ENCODE peak calls at places on chromosomes 2 and 18, in nine cellular contexts. One of them, this sample, is unnamed.

GRCh38 chr2:204315236-204315662 is 230.0 kb upstream of the PARD3B start:
- DNase-seq in MM.1S: no peak
- DNase-seq in right atrium auricular region: no peak
- DNase-seq in kidney: peak; percentile 85
- DNase-seq in SK-N-SH: no peak
- DNase-seq in esophagus muscularis mucosa: no peak
- DNase-seq in vagina: no peak
- DNase-seq in thoracic aorta: no peak
- DNase-seq in pancreas: peak; percentile 22
- DNase-seq in this sample: peak; percentile 55

GRCh38 chr18:44599409-44599808 is 81.3 kb upstream of the SETBP1 start:
- DNase-seq in MM.1S: no peak
- DNase-seq in right atrium auricular region: peak; percentile 63
- DNase-seq in kidney: no peak
- DNase-seq in SK-N-SH: no peak
- DNase-seq in esophagus muscularis mucosa: no peak
- DNase-seq in vagina: no peak
- DNase-seq in thoracic aorta: no peak
- DNase-seq in pancreas: peak; percentile 33
- DNase-seq in this sample: no peak

GRCh38 chr18:78770149-78771139 is 209.2 kb upstream of the SALL3 start:
- DNase-seq in MM.1S: no peak
- DNase-seq in right atrium auricular region: peak; percentile 38
- DNase-seq in kidney: no peak
- DNase-seq in SK-N-SH: no peak
- DNase-seq in esophagus muscularis mucosa: no peak
- DNase-seq in vagina: peak; percentile 61
- DNase-seq in thoracic aorta: no peak
- DNase-seq in pancreas: no peak
- DNase-seq in this sample: no peak

GRCh38 chr2:229268626-229269025 is 2.5 kb downstream of the PID1 start:
- DNase-seq in MM.1S: no peak
- DNase-seq in right atrium auricular region: no peak
- DNase-seq in kidney: no peak
- DNase-seq in SK-N-SH: no peak
- DNase-seq in esophagus muscularis mucosa: no peak
- DNase-seq in vagina: no peak
- DNase-seq in thoracic aorta: no peak
- DNase-seq in pancreas: no peak
- DNase-seq in this sample: no peak

GRCh38 chr2:220956429-220956828 is 615.7 kb downstream of the EPHA4 start:
- DNase-seq in MM.1S: no peak
- DNase-seq in right atrium auricular region: no peak
- DNase-seq in kidney: no peak
- DNase-seq in SK-N-SH: no peak
- DNase-seq in esophagus muscularis mucosa: no peak
- DNase-seq in vagina: no peak
- DNase-seq in thoracic aorta: no peak
- DNase-seq in pancreas: no peak
- DNase-seq in this sample: no peak

GRCh38 chr2:62774555-62775366 is 69.2 kb downstream of the EHBP1 start:
- DNase-seq in MM.1S: peak; percentile 36
- DNase-seq in right atrium auricular region: no peak
- DNase-seq in kidney: no peak
- DNase-seq in SK-N-SH: peak; percentile 19
- DNase-seq in esophagus muscularis mucosa: no peak
- DNase-seq in vagina: no peak
- DNase-seq in thoracic aorta: no peak
- DNase-seq in pancreas: peak; percentile 36
- DNase-seq in this sample: no peak

GRCh38 chr2:62569907-62570793 is 64.2 kb upstream of the TMEM17 start:
- DNase-seq in MM.1S: no peak
- DNase-seq in right atrium auricular region: no peak
- DNase-seq in kidney: no peak
- DNase-seq in SK-N-SH: no peak
- DNase-seq in esophagus muscularis mucosa: no peak
- DNase-seq in vagina: no peak
- DNase-seq in thoracic aorta: no peak
- DNase-seq in pancreas: peak; percentile 70
- DNase-seq in this sample: peak; percentile 97

GRCh38 chr18:45957100-45957499 is 10.0 kb downstream of the EPG5 start:
- DNase-seq in MM.1S: no peak
- DNase-seq in right atrium auricular region: no peak
- DNase-seq in kidney: no peak
- DNase-seq in SK-N-SH: no peak
- DNase-seq in esophagus muscularis mucosa: no peak
- DNase-seq in vagina: no peak
- DNase-seq in thoracic aorta: no peak
- DNase-seq in pancreas: no peak
- DNase-seq in this sample: no peak

GRCh38 chr2:225002039-225002655 is 40.1 kb downstream of the DOCK10 start:
- DNase-seq in MM.1S: peak; percentile 60
- DNase-seq in right atrium auricular region: no peak
- DNase-seq in kidney: no peak
- DNase-seq in SK-N-SH: peak; percentile 42
- DNase-seq in esophagus muscularis mucosa: no peak
- DNase-seq in vagina: no peak
- DNase-seq in thoracic aorta: peak; percentile 49
- DNase-seq in pancreas: no peak
- DNase-seq in this sample: no peak

GRCh38 chr2:99403524-99403923 is 66.3 kb downstream of the EIF5B start:
- DNase-seq in MM.1S: no peak
- DNase-seq in right atrium auricular region: no peak
- DNase-seq in kidney: no peak
- DNase-seq in SK-N-SH: no peak
- DNase-seq in esophagus muscularis mucosa: no peak
- DNase-seq in vagina: no peak
- DNase-seq in thoracic aorta: no peak
- DNase-seq in pancreas: no peak
- DNase-seq in this sample: no peak
- TF ChIP-seq CTCF in MM.1S: no peak
- TF ChIP-seq CTCF in right atrium auricular region: no peak
- TF ChIP-seq CTCF in kidney: peak; percentile 19
- TF ChIP-seq CTCF in SK-N-SH: peak; percentile 16
- TF ChIP-seq CTCF in esophagus muscularis mucosa: no peak
- TF ChIP-seq CTCF in vagina: no peak
- TF ChIP-seq CTCF in thoracic aorta: no peak
- TF ChIP-seq CTCF in pancreas: no peak
- TF ChIP-seq CTCF in this sample: peak; percentile 14

DNA sequence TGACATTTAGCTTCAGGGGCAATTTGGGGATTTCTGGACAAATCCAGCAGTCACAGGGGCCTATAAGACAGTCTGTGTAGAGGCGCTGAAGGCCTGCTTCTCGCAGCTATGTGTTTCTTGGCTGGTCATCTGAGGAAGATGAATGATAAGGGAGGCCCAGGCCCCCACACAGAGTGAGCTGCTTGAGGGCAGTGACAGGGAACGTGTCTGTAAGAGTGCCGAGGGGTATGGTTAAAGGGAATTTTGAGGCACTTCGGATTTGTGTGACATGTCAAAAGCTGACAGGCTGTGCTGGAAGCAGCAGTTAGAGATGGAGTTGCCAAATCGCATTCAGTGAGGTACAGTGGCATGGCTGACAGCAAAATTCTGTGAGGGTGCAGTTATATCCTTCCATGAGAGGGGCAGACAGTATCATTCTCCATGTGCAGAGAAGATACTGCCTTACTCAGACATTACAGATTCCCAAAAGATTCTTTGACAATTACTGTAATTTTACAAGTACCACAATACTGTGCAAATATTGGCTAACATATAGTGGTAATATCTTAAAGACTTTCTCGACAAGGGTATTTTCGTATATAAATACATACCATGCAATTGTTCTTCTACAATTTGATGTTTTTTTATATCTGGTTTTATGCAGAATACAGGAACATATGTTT is 74.0 kb downstream of the CERS6 start:
- DNase-seq in MM.1S: no peak
- DNase-seq in right atrium auricular region: no peak
- DNase-seq in kidney: no peak
- DNase-seq in SK-N-SH: peak; percentile 12
- DNase-seq in esophagus muscularis mucosa: no peak
- DNase-seq in vagina: no peak
- DNase-seq in thoracic aorta: no peak
- DNase-seq in pancreas: no peak
- DNase-seq in this sample: no peak
- H3K4me1 ChIP-seq in MM.1S: no peaks in the 10 kb centered on the region
- H3K4me1 ChIP-seq in right atrium auricular region: no peaks in the 10 kb centered on the region
- H3K4me1 ChIP-seq in kidney: peaks cover 5% of the 10 kb centered on the region
- H3K4me1 ChIP-seq in SK-N-SH: peaks cover 12% of the 10 kb centered on the region
- H3K4me1 ChIP-seq in esophagus muscularis mucosa: peaks cover 68% of the 10 kb centered on the region
- H3K4me1 ChIP-seq in vagina: peaks cover 87% of the 10 kb centered on the region
- H3K4me1 ChIP-seq in thoracic aorta: peaks cover 21% of the 10 kb centered on the region
- H3K4me1 ChIP-seq in pancreas: no peaks in the 10 kb centered on the region
- H3K4me1 ChIP-seq in this sample: peaks cover 9% of the 10 kb centered on the region

DNA sequence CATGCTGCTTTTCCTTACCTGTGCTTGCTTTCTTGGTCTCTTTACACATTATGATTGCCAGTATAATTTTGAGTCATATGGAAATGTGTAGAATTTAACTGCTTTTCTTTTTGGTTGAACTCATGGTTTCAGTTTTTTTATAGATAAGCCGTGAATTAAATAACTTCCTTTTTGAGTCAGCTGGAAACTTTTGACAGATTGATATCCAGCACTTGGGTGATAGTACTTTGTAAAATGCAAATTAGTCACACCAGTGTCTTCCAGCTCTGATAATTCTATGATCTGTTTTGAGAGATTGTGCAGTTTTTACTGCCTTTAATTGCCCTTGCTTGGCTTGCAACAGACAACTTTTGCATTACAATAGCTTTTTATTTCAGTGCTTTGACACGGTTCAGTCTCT is 86.4 kb downstream of the NCOA1 start:
- DNase-seq in MM.1S: no peak
- DNase-seq in right atrium auricular region: no peak
- DNase-seq in kidney: no peak
- DNase-seq in SK-N-SH: no peak
- DNase-seq in esophagus muscularis mucosa: no peak
- DNase-seq in vagina: no peak
- DNase-seq in thoracic aorta: no peak
- DNase-seq in pancreas: no peak
- DNase-seq in this sample: no peak
- H3K4me3 ChIP-seq in MM.1S: no peak overlapping the region
- H3K4me3 ChIP-seq in right atrium auricular region: no peak overlapping the region
- H3K4me3 ChIP-seq in kidney: no peak overlapping the region
- H3K4me3 ChIP-seq in SK-N-SH: no peak overlapping the region
- H3K4me3 ChIP-seq in esophagus muscularis mucosa: no peak overlapping the region
- H3K4me3 ChIP-seq in vagina: no peak overlapping the region
- H3K4me3 ChIP-seq in thoracic aorta: no peak overlapping the region
- H3K4me3 ChIP-seq in pancreas: no peak overlapping the region
- H3K4me3 ChIP-seq in this sample: no peak overlapping the region

GRCh38 chr18:22110482-22110924 is 58.9 kb upstream of the GATA6 start:
- DNase-seq in MM.1S: no peak
- DNase-seq in right atrium auricular region: no peak
- DNase-seq in kidney: no peak
- DNase-seq in SK-N-SH: no peak
- DNase-seq in esophagus muscularis mucosa: no peak
- DNase-seq in vagina: no peak
- DNase-seq in thoracic aorta: no peak
- DNase-seq in pancreas: no peak
- DNase-seq in this sample: peak; percentile 25

GRCh38 chr18:22109535-22109934 is 59.9 kb upstream of the GATA6 start:
- DNase-seq in MM.1S: no peak
- DNase-seq in right atrium auricular region: no peak
- DNase-seq in kidney: no peak
- DNase-seq in SK-N-SH: no peak
- DNase-seq in esophagus muscularis mucosa: no peak
- DNase-seq in vagina: no peak
- DNase-seq in thoracic aorta: no peak
- DNase-seq in pancreas: no peak
- DNase-seq in this sample: no peak

GRCh38 chr18:22106536-22107292 is 62.7 kb upstream of the GATA6 start:
- DNase-seq in MM.1S: no peak
- DNase-seq in right atrium auricular region: no peak
- DNase-seq in kidney: no peak
- DNase-seq in SK-N-SH: no peak
- DNase-seq in esophagus muscularis mucosa: no peak
- DNase-seq in vagina: no peak
- DNase-seq in thoracic aorta: no peak
- DNase-seq in pancreas: peak; percentile 63
- DNase-seq in this sample: peak; percentile 78

GRCh38 chr18:22112215-22112614 is 57.2 kb upstream of the GATA6 start:
- DNase-seq in MM.1S: no peak
- DNase-seq in right atrium auricular region: no peak
- DNase-seq in kidney: no peak
- DNase-seq in SK-N-SH: no peak
- DNase-seq in esophagus muscularis mucosa: no peak
- DNase-seq in vagina: no peak
- DNase-seq in thoracic aorta: no peak
- DNase-seq in pancreas: no peak
- DNase-seq in this sample: no peak

GRCh38 chr18:22108674-22109073 is 60.7 kb upstream of the GATA6 start:
- DNase-seq in MM.1S: no peak
- DNase-seq in right atrium auricular region: no peak
- DNase-seq in kidney: no peak
- DNase-seq in SK-N-SH: no peak
- DNase-seq in esophagus muscularis mucosa: no peak
- DNase-seq in vagina: no peak
- DNase-seq in thoracic aorta: no peak
- DNase-seq in pancreas: no peak
- DNase-seq in this sample: peak; percentile 51
- TF ChIP-seq CTCF in MM.1S: no peak
- TF ChIP-seq CTCF in right atrium auricular region: no peak
- TF ChIP-seq CTCF in kidney: no peak
- TF ChIP-seq CTCF in SK-N-SH: no peak
- TF ChIP-seq CTCF in esophagus muscularis mucosa: no peak
- TF ChIP-seq CTCF in vagina: no peak
- TF ChIP-seq CTCF in thoracic aorta: no peak
- TF ChIP-seq CTCF in pancreas: no peak
- TF ChIP-seq CTCF in this sample: peak; percentile 40

GRCh38 chr18:24009246-24009645 is 5.3 kb upstream of the TTC39C start:
- DNase-seq in MM.1S: no peak
- DNase-seq in right atrium auricular region: no peak
- DNase-seq in kidney: no peak
- DNase-seq in SK-N-SH: no peak
- DNase-seq in esophagus muscularis mucosa: no peak
- DNase-seq in vagina: no peak
- DNase-seq in thoracic aorta: no peak
- DNase-seq in pancreas: no peak
- DNase-seq in this sample: no peak
- H3K4me1 ChIP-seq in MM.1S: peaks cover 25% of the 10 kb centered on the region
- H3K4me1 ChIP-seq in right atrium auricular region: no peaks in the 10 kb centered on the region
- H3K4me1 ChIP-seq in kidney: no peaks in the 10 kb centered on the region
- H3K4me1 ChIP-seq in SK-N-SH: no peaks in the 10 kb centered on the region
- H3K4me1 ChIP-seq in esophagus muscularis mucosa: peaks cover 13% of the 10 kb centered on the region
- H3K4me1 ChIP-seq in vagina: no peaks in the 10 kb centered on the region
- H3K4me1 ChIP-seq in thoracic aorta: no peaks in the 10 kb centered on the region
- H3K4me1 ChIP-seq in pancreas: no peaks in the 10 kb centered on the region
- H3K4me1 ChIP-seq in this sample: no peaks in the 10 kb centered on the region